ENCODE peak calls at places on chromosome 14, in four cellular contexts. L is A549, B is HL-60, V is breast epithelium. A is an unnamed sample.
A peak's percentile ranks its signal among the peaks of the same experiment; 100 is the strongest.

GRCh38 chr14:30210630-30211029 is 283.0 kb upstream of the PRKD1 start:
- DNase-seq in L (no peak), B (no peak), V (no peak), A (no peak)

GRCh38 chr14:58428011-58428807 is 690 bp downstream of the KIAA0586 start:
- DNase-seq in L (peak; percentile 43), B (peak; percentile 56), V (no peak), A (no peak)

GRCh38 chr14:76901171-76902055 is 75.2 kb downstream of the LRRC74A start:
- DNase-seq in L (no peak), B (no peak), V (peak; percentile 91), A (no peak)

GRCh38 chr14:75995372-75996041 is 9.9 kb downstream of the IFT43 start:
- DNase-seq in L (no peak), B (no peak), V (no peak), A (no peak)

GRCh38 chr14:31692376-31692781 is 131.2 kb downstream of the NUBPL start:
- DNase-seq in L (no peak), B (no peak), V (no peak), A (no peak)

GRCh38 chr14:53016491-53016890 is 65.6 kb upstream of the FERMT2 start:
- DNase-seq in L (no peak), B (no peak), V (no peak), A (no peak)

GRCh38 chr14:61608245-61609142 is 86.8 kb upstream of the HIF1A start:
- DNase-seq in L (no peak), B (no peak), V (no peak), A (no peak)

GRCh38 chr14:93295541-93296220 is 37.2 kb downstream of the BTBD7 start:
- DNase-seq in L (no peak), B (no peak), V (no peak), A (no peak)

GRCh38 chr14:50985124-50985815 is 41.0 kb upstream of the PYGL start:
- DNase-seq in L (no peak), B (no peak), V (no peak), A (no peak)

GRCh38 chr14:47438650-47439140 is 236.7 kb downstream of the MDGA2 start:
- DNase-seq in L (no peak), B (no peak), V (no peak), A (no peak)

DNA sequence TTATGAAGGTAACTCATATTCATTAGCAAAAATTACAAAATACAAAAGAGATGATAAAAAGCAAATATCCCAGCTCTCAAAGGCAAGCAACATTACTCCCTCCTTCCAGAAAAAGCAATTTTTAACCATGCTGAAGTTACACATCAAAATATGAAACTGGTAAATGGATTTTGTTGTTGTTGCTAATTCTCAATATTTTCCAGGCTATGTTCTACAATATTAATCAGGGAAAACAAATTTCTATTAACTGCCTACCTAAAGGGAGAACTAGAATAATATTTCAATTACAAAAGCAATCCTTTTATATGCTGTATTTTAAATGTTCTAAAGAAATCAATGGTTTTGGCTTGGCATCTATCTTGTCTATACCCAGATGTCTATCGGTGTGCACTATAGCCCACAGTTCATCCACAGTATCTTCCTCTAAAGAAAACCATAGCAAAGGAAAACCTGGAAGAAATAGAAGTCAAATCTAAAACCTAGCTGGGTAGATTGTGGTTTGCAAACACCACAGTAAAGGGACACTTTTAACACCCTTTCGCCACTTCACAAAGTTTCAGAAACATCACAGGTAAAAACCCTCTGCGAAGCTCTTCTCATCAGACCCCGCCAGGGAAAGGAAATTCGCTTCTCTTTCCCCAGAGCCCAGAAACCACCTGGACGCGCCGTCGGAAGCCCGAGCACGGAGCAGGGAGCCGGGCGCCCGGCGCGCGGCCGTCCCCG is 32.0 kb downstream of the TC2N start:
- DNase-seq in L (no peak), B (no peak), V (no peak), A (no peak)
- H3K27ac ChIP-seq in L (peak overlapping the region; percentile 72), B (no peak overlapping the region), V (peak overlapping the region; percentile 97), A (peak overlapping the region; percentile 59)

DNA sequence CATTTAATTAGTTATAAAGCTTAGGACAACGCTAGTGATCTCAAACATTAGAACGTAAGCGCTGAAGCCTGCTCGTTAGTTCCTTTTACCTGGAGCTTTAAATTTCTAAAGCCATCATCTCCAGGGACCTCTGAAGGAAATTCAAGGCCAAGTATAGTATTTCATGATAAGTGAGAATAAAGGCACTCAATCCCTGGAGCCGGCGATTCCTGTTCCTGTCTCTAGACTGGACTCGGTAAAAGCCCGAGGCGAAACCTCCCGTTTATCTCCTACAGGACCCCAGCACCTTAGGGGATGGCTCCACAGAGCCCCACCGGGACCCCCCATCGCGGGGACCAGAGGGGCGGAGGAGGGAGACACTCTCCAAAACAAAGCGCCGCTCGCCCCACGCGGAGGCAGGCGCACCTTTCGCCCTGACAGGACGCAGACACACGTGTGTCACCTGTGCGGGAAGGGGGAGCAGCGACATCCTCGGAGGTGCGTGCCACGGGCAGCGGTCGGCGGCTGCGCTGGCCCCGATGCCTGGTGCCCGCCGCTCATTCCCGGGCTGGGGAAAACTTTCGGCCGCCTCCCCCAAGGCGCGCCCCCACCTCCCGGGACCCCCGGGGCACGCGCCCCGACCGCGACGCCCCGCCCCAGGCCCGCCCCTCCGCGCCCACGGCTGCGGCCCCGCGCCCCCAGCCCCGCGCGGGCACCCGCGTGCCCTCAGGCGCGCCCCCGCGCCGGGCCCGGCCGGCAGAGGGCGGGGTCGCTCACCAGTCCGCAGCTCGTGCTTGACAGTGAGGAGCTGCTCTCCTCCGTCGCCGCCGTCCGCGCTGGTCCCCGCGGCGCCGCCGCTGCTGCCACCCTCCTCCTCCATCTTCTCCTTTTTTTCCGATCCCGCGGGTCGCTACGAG is 617 bp downstream of the RPS6KA5 start:
- DNase-seq in L (peak; percentile 41), B (peak; percentile 14), V (peak; percentile 58), A (peak; percentile 50)
- TF ChIP-seq CTCF in L (peak; percentile 40), B (no peak), V (no peak), A (no peak)

GRCh38 chr14:57287745-57288144 is 19.0 kb downstream of the AP5M1 start:
- DNase-seq in L (no peak), B (no peak), V (no peak), A (no peak)

GRCh38 chr14:57295261-57295660 is 26.5 kb downstream of the AP5M1 start:
- DNase-seq in L (no peak), B (no peak), V (no peak), A (no peak)

GRCh38 chr14:57293851-57294837 is 25.4 kb downstream of the AP5M1 start:
- DNase-seq in L (no peak), B (no peak), V (no peak), A (no peak)

GRCh38 chr14:57291692-57292647 is 23.2 kb downstream of the AP5M1 start:
- DNase-seq in L (no peak), B (no peak), V (no peak), A (no peak)

GRCh38 chr14:57290753-57291152 is 22.0 kb downstream of the AP5M1 start:
- DNase-seq in L (no peak), B (no peak), V (no peak), A (no peak)
- H3K27ac ChIP-seq in L (no peak overlapping the region), B (no peak overlapping the region), V (no peak overlapping the region), A (no peak overlapping the region)

GRCh38 chr14:55803506-55804197 is 223.6 kb downstream of the KTN1 start:
- DNase-seq in L (no peak), B (no peak), V (no peak), A (no peak)

GRCh38 chr14:55805250-55805649 is 225.2 kb downstream of the KTN1 start:
- DNase-seq in L (no peak), B (no peak), V (no peak), A (no peak)

GRCh38 chr14:55804198-55804553 is 224.2 kb downstream of the KTN1 start:
- DNase-seq in L (no peak), B (no peak), V (no peak), A (no peak)

GRCh38 chr14:55801121-55801520 is 221.1 kb downstream of the KTN1 start:
- DNase-seq in L (no peak), B (no peak), V (no peak), A (no peak)

GRCh38 chr14:55802986-55803431 is 223.0 kb downstream of the KTN1 start:
- DNase-seq in L (peak; percentile 54), B (no peak), V (no peak), A (no peak)
- TF ChIP-seq CTCF in L (peak; percentile 51), B (no peak), V (no peak), A (no peak)

GRCh38 chr14:33979613-33980276 is 28.9 kb upstream of the EGLN3 start:
- DNase-seq in L (no peak), B (peak; percentile 37), V (no peak), A (no peak)

DNA sequence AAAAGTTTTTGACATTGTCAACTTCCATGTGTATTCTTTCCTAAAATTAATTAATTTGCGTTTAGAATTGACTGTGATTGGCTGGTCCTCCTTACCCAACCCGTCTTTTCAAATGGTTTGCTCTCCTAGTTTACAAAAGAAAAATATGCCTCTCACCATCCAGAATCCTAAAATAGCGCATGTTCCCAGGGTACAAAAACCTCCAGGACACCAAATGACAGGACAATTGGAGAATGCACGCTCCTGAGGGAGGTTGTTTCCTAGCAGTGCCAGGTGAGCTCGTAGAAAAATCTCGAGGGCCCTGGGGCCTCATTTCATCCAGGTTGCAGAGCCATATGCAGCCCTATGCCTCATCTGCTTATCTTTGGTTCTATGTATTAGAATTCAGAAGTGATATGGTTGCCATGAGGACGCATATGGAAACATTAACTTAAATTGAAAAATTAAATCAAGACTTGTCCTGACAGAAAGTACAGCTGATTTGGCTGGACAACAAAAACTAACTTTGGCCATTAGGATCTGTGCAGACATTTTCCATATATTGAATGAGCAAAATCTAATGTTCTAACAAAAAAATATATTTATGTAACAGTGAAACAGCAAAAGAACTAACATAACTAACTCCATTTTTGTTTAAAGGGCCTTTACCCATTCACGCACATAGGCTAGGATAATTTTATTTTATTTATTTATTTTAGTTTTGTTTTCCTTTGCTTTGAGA is 28.2 kb upstream of the EGLN3 start:
- DNase-seq in L (no peak), B (no peak), V (no peak), A (no peak)
- H3K27ac ChIP-seq in L (no peak overlapping the region), B (no peak overlapping the region), V (no peak overlapping the region), A (no peak overlapping the region)